ENCODE peak calls at places on chromosomes 13 and 19, in seven cellular contexts. One of them, this sample, is unnamed.

GRCh38 chr13:51920267-51920666 is 58.5 kb downstream of the CCDC70 start:
- DNase-seq in progenitor cell of endocrine pancreas: no peak
- DNase-seq in tibial artery: no peak
- DNase-seq in coronary artery: peak; percentile 45
- DNase-seq in WTC11: no peak
- DNase-seq in endothelial cell: no peak
- DNase-seq in B cell: no peak
- DNase-seq in this sample: no peak

GRCh38 chr19:17933414-17934129 is 757 bp downstream of the CCDC124 start:
- DNase-seq in progenitor cell of endocrine pancreas: no peak
- DNase-seq in tibial artery: no peak
- DNase-seq in coronary artery: no peak
- DNase-seq in WTC11: no peak
- DNase-seq in endothelial cell: no peak
- DNase-seq in B cell: no peak
- DNase-seq in this sample: peak; percentile 9

GRCh38 chr19:18765224-18765623 is 25.9 kb downstream of the COMP start:
- DNase-seq in progenitor cell of endocrine pancreas: no peak
- DNase-seq in tibial artery: no peak
- DNase-seq in coronary artery: no peak
- DNase-seq in WTC11: no peak
- DNase-seq in endothelial cell: no peak
- DNase-seq in B cell: no peak
- DNase-seq in this sample: no peak

GRCh38 chr19:19098703-19099632 is 35.2 kb downstream of the SLC25A42 start:
- DNase-seq in progenitor cell of endocrine pancreas: no peak
- DNase-seq in tibial artery: no peak
- DNase-seq in coronary artery: no peak
- DNase-seq in WTC11: no peak
- DNase-seq in endothelial cell: no peak
- DNase-seq in B cell: no peak
- DNase-seq in this sample: no peak

GRCh38 chr19:16495982-16496612 is at the start of the genes C19orf44 and CALR3:
- DNase-seq in progenitor cell of endocrine pancreas: peak; percentile 96
- DNase-seq in tibial artery: peak; percentile 99
- DNase-seq in coronary artery: peak; percentile 99
- DNase-seq in WTC11: peak; percentile 98
- DNase-seq in endothelial cell: peak; percentile 96
- DNase-seq in B cell: peak; percentile 98
- DNase-seq in this sample: peak; percentile 95

GRCh38 chr13:93726173-93727019 is 499.8 kb downstream of the GPC6 start:
- DNase-seq in progenitor cell of endocrine pancreas: no peak
- DNase-seq in tibial artery: no peak
- DNase-seq in coronary artery: no peak
- DNase-seq in WTC11: no peak
- DNase-seq in endothelial cell: no peak
- DNase-seq in B cell: no peak
- DNase-seq in this sample: no peak

GRCh38 chr13:32390048-32390447 is 37.9 kb downstream of the N4BP2L1 start:
- DNase-seq in progenitor cell of endocrine pancreas: no peak
- DNase-seq in tibial artery: no peak
- DNase-seq in coronary artery: no peak
- DNase-seq in WTC11: no peak
- DNase-seq in endothelial cell: no peak
- DNase-seq in B cell: no peak
- DNase-seq in this sample: no peak

GRCh38 chr13:50829896-50830295 is 13.6 kb downstream of the DLEU7 start:
- DNase-seq in progenitor cell of endocrine pancreas: no peak
- DNase-seq in tibial artery: no peak
- DNase-seq in coronary artery: no peak
- DNase-seq in WTC11: no peak
- DNase-seq in endothelial cell: no peak
- DNase-seq in B cell: no peak
- DNase-seq in this sample: no peak

GRCh38 chr13:21528616-21529015 is 69.5 kb upstream of the ZDHHC20 start:
- DNase-seq in progenitor cell of endocrine pancreas: no peak
- DNase-seq in tibial artery: no peak
- DNase-seq in coronary artery: no peak
- DNase-seq in WTC11: no peak
- DNase-seq in endothelial cell: no peak
- DNase-seq in B cell: no peak
- DNase-seq in this sample: no peak

GRCh38 chr13:113099142-113099541 is 6.4 kb upstream of the F7 start:
- DNase-seq in progenitor cell of endocrine pancreas: no peak
- DNase-seq in tibial artery: no peak
- DNase-seq in coronary artery: no peak
- DNase-seq in WTC11: no peak
- DNase-seq in endothelial cell: no peak
- DNase-seq in B cell: no peak
- DNase-seq in this sample: no peak

GRCh38 chr13:82833928-82834327 is 1048.3 kb downstream of the SLITRK1 start:
- DNase-seq in progenitor cell of endocrine pancreas: no peak
- DNase-seq in tibial artery: no peak
- DNase-seq in coronary artery: no peak
- DNase-seq in WTC11: no peak
- DNase-seq in endothelial cell: no peak
- DNase-seq in B cell: no peak
- DNase-seq in this sample: no peak

GRCh38 chr19:33505168-33505567 is 16.4 kb downstream of the PEPD start:
- DNase-seq in progenitor cell of endocrine pancreas: no peak
- DNase-seq in tibial artery: no peak
- DNase-seq in coronary artery: no peak
- DNase-seq in WTC11: no peak
- DNase-seq in endothelial cell: no peak
- DNase-seq in B cell: no peak
- DNase-seq in this sample: no peak

GRCh38 chr13:78743972-78744371 is 85.0 kb upstream of the OBI1 start:
- DNase-seq in progenitor cell of endocrine pancreas: no peak
- DNase-seq in tibial artery: no peak
- DNase-seq in coronary artery: no peak
- DNase-seq in WTC11: no peak
- DNase-seq in endothelial cell: no peak
- DNase-seq in B cell: no peak
- DNase-seq in this sample: no peak

GRCh38 chr13:113187263-113187669 is 21.2 kb downstream of the PCID2 start:
- DNase-seq in progenitor cell of endocrine pancreas: no peak
- DNase-seq in tibial artery: peak; percentile 90
- DNase-seq in coronary artery: peak; percentile 91
- DNase-seq in WTC11: no peak
- DNase-seq in endothelial cell: no peak
- DNase-seq in B cell: no peak
- DNase-seq in this sample: no peak

GRCh38 chr13:29886446-29886845 is 36.0 kb upstream of the UBL3 start:
- DNase-seq in progenitor cell of endocrine pancreas: no peak
- DNase-seq in tibial artery: no peak
- DNase-seq in coronary artery: no peak
- DNase-seq in WTC11: no peak
- DNase-seq in endothelial cell: no peak
- DNase-seq in B cell: no peak
- DNase-seq in this sample: no peak

GRCh38 chr19:48619692-48620565 is 623 bp downstream of the SPHK2 start:
- DNase-seq in progenitor cell of endocrine pancreas: no peak
- DNase-seq in tibial artery: no peak
- DNase-seq in coronary artery: no peak
- DNase-seq in WTC11: no peak
- DNase-seq in endothelial cell: no peak
- DNase-seq in B cell: no peak
- DNase-seq in this sample: no peak
- TF ChIP-seq CTCF in progenitor cell of endocrine pancreas: no peak
- TF ChIP-seq CTCF in tibial artery: no peak
- TF ChIP-seq CTCF in coronary artery: no peak
- TF ChIP-seq CTCF in WTC11: no peak
- TF ChIP-seq CTCF in endothelial cell: no peak
- TF ChIP-seq CTCF in B cell: no peak
- TF ChIP-seq CTCF in this sample: no peak

DNA sequence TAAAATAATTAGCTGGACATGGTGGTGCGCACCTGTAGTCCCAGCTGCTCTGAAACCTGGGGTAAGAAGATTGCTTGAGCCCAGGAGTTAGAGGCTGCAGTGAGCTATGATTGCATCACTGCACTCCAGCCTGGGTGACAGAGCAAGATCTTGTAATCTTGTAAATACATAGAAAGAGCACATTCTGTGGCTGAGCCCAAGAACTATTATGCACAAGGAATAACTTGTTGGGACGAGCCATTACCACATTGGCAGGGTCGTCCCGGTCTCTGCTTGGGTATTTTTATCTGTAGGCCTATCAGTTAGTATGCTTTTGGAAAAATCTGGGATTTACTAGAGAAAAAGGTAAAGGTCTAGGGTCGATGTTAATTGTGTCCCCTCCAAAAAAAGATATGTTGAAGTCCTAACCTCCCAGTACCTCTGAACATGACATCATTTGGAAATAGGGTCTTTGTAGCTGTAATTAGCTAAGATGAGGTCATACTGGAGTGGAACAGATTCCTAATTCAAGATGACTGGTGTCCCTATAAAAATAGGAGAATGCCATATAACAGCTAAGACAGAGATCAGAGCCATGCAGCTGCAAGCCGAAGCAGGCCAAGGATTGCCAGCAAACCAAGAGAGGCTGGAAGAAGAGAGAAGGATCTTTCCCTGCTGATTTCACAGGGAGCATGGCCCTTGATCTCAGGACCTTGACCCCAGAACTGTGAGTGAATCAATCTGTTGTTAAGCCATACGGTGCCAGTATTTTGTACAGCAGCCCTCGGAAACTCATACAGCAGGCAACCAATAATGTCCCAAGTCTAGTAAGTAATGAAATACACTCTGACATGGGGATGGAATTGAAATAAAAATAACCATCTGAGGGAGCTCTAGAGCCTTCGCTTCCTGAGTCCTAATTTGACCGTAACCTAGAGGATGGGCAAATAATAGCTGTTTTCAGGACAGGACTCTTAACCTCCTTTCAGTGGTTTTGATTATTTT is 77.0 kb downstream of the TM9SF2 start:
- DNase-seq in progenitor cell of endocrine pancreas: no peak
- DNase-seq in tibial artery: no peak
- DNase-seq in coronary artery: no peak
- DNase-seq in WTC11: no peak
- DNase-seq in endothelial cell: no peak
- DNase-seq in B cell: no peak
- DNase-seq in this sample: no peak
- TF ChIP-seq CTCF in progenitor cell of endocrine pancreas: no peak
- TF ChIP-seq CTCF in tibial artery: peak; percentile 27
- TF ChIP-seq CTCF in coronary artery: no peak
- TF ChIP-seq CTCF in WTC11: no peak
- TF ChIP-seq CTCF in endothelial cell: no peak
- TF ChIP-seq CTCF in B cell: no peak
- TF ChIP-seq CTCF in this sample: no peak

GRCh38 chr19:57905258-57905657 is 11.1 kb downstream of the ZNF417 start:
- DNase-seq in progenitor cell of endocrine pancreas: no peak
- DNase-seq in tibial artery: no peak
- DNase-seq in coronary artery: no peak
- DNase-seq in WTC11: no peak
- DNase-seq in endothelial cell: no peak
- DNase-seq in B cell: no peak
- DNase-seq in this sample: no peak

GRCh38 chr19:57907394-57907793 is 9.0 kb downstream of the ZNF417 start:
- DNase-seq in progenitor cell of endocrine pancreas: no peak
- DNase-seq in tibial artery: no peak
- DNase-seq in coronary artery: no peak
- DNase-seq in WTC11: no peak
- DNase-seq in endothelial cell: no peak
- DNase-seq in B cell: no peak
- DNase-seq in this sample: no peak

DNA sequence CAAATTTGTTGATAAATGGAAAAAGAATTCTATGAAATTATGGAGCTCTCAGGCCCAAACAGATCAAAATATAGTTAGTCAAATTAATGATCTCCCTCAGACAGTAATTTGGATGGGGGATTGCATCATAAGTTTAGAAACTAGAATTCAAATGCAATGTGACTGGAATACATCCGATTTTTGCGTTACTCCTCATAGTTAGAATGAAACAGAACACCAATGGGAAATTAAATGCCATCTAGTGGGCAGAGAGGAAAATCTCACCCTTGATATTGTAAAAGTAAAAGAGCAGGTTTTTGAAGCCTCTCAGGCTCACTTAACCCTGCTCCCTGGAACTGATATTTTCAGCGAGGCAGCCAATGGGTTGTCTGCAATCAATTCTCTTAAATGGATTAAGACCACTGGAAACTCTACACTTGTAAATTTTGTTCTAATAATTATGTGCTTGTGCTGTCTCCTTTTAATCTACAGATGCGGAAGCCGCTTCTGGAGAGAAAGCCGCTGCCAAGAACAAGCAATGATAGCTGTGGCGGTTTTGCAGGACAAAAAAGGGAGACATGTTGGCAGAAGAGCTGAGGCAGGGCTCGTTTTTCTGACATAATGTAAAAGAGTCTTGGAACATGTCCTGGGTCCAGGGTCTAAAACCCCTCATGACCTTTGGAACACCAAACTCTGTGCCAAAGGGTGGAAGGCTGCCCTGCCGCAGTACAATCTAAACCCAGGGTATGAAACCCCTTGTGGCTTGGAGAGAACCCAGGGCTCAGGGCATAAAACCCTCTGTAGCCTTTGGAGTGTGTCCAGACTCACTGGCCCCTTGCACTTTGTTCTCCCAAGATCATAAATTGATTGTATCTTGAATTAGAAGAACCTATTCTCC is 12.9 kb downstream of the ZNF417 start:
- DNase-seq in progenitor cell of endocrine pancreas: no peak
- DNase-seq in tibial artery: no peak
- DNase-seq in coronary artery: no peak
- DNase-seq in WTC11: no peak
- DNase-seq in endothelial cell: no peak
- DNase-seq in B cell: no peak
- DNase-seq in this sample: no peak
- TF ChIP-seq CTCF in progenitor cell of endocrine pancreas: peak; percentile 66
- TF ChIP-seq CTCF in tibial artery: peak; percentile 8
- TF ChIP-seq CTCF in coronary artery: no peak
- TF ChIP-seq CTCF in WTC11: peak; percentile 39
- TF ChIP-seq CTCF in endothelial cell: peak; percentile 60
- TF ChIP-seq CTCF in B cell: peak; percentile 69
- TF ChIP-seq CTCF in this sample: peak; percentile 41

GRCh38 chr13:75669706-75670105 is 33.6 kb downstream of the LMO7 start:
- DNase-seq in progenitor cell of endocrine pancreas: no peak
- DNase-seq in tibial artery: no peak
- DNase-seq in coronary artery: no peak
- DNase-seq in WTC11: no peak
- DNase-seq in endothelial cell: no peak
- DNase-seq in B cell: no peak
- DNase-seq in this sample: no peak

GRCh38 chr13:75670496-75670895 is 34.4 kb downstream of the LMO7 start:
- DNase-seq in progenitor cell of endocrine pancreas: no peak
- DNase-seq in tibial artery: no peak
- DNase-seq in coronary artery: no peak
- DNase-seq in WTC11: no peak
- DNase-seq in endothelial cell: no peak
- DNase-seq in B cell: no peak
- DNase-seq in this sample: no peak

GRCh38 chr13:75679459-75679858 is 43.3 kb downstream of the LMO7 start:
- DNase-seq in progenitor cell of endocrine pancreas: no peak
- DNase-seq in tibial artery: no peak
- DNase-seq in coronary artery: no peak
- DNase-seq in WTC11: no peak
- DNase-seq in endothelial cell: no peak
- DNase-seq in B cell: no peak
- DNase-seq in this sample: no peak

DNA sequence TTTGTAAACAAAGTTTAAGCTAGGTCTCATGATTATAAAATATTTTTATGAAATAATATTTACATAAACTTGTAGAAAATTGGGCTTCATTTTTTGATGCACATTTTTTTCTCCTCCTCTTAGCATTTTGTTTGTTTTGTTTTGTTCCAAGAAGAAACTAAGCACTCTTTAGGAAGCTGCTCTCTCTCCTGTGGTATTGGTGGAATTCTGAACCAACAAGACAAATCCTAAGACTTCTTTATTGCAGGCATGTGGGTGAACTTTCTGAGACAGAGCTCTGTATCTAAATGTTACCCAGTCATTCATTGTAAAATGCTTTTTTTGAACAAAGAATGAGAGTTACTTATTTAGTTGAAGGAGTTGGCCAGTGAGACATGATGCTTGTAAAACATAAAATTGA is 39.3 kb downstream of the LMO7 start:
- DNase-seq in progenitor cell of endocrine pancreas: no peak
- DNase-seq in tibial artery: no peak
- DNase-seq in coronary artery: no peak
- DNase-seq in WTC11: no peak
- DNase-seq in endothelial cell: no peak
- DNase-seq in B cell: no peak
- DNase-seq in this sample: no peak
- TF ChIP-seq CTCF in progenitor cell of endocrine pancreas: no peak
- TF ChIP-seq CTCF in tibial artery: no peak
- TF ChIP-seq CTCF in coronary artery: no peak
- TF ChIP-seq CTCF in WTC11: no peak
- TF ChIP-seq CTCF in endothelial cell: no peak
- TF ChIP-seq CTCF in B cell: no peak
- TF ChIP-seq CTCF in this sample: no peak

This sample was measured in GM13977.